ENCODE peak calls at places on chromosome 22, in five cellular contexts. Z, I, J, Y and O are unnamed samples. For H3K9me3, the result is how much of the 10 kb centered on the place peaks cover.

GRCh38 chr22:50697667-50698506 is 25.3 kb downstream of the SHANK3 start:
- DNase-seq in I (no peak), Z (no peak), J (no peak), Y (no peak), O (no peak)

GRCh38 chr22:27501191-27501936 is 300.2 kb downstream of the MN1 start:
- DNase-seq in Y (no peak), I (no peak), J (no peak), Z (no peak), O (no peak)

GRCh38 chr22:19596680-19597398 is 72.6 kb upstream of the CLDN5 start:
- DNase-seq in Y (no peak), J (no peak), Z (no peak), I (no peak), O (no peak)

GRCh38 chr22:35346596-35347220 is 34.2 kb upstream of the HMOX1 start:
- DNase-seq in Y (no peak), J (no peak), I (no peak), Z (no peak), O (no peak)

GRCh38 chr22:45915151-45915550 is 61.8 kb downstream of the WNT7B start:
- DNase-seq in I (no peak), J (no peak), Z (no peak), Y (no peak), O (no peak)

GRCh38 chr22:45421349-45422057 is 8.0 kb downstream of the RIBC2 start:
- DNase-seq in Z (no peak), I (no peak), Y (no peak), J (no peak), O (no peak)

GRCh38 chr22:18063311-18063710 is 14.5 kb upstream of the PEX26 start:
- DNase-seq in Y (no peak), I (no peak), J (no peak), Z (no peak), O (no peak)

GRCh38 chr22:25172153-25172552 is 27.5 kb upstream of the CRYBB3 start:
- DNase-seq in Y (peak), J (no peak), Z (no peak), I (no peak), O (no peak)

GRCh38 chr22:46076651-46077339 is 73.5 kb upstream of the PPARA start:
- DNase-seq in J (peak), Y (no peak), Z (no peak), I (peak), O (no peak)

GRCh38 chr22:50010676-50011446 is 1.7 kb downstream of the IL17REL start:
- DNase-seq in Y (no peak), I (no peak), J (no peak), Z (no peak), O (peak)

GRCh38 chr22:20267441-20268288 is 453 bp downstream of the RTN4R start:
- DNase-seq in Y (no peak), Z (no peak), J (no peak), I (no peak), O (no peak)

GRCh38 chr22:46064966-46065666 is 85.2 kb upstream of the PPARA start:
- DNase-seq in Y (no peak), J (peak), Z (no peak), I (no peak), O (no peak)

GRCh38 chr22:28670691-28671261 is 8.9 kb downstream of the TTC28 start:
- DNase-seq in I (peak), Y (no peak), Z (no peak), J (no peak), O (no peak)

GRCh38 chr22:44870021-44870420 is 117.6 kb downstream of the ARHGAP8 start:
- DNase-seq in Y (no peak), Z (no peak), I (peak), J (no peak), O (no peak)

GRCh38 chr22:49330421-49331222 is 497.1 kb downstream of the BRD1 start:
- DNase-seq in Z (no peak), Y (no peak), I (no peak), J (no peak), O (no peak)

GRCh38 chr22:45318558-45319318 is 9.0 kb downstream of the FAM118A start:
- DNase-seq in J (no peak), I (peak), Z (no peak), Y (no peak), O (peak)

GRCh38 chr22:29306830-29307657 is 594 bp downstream of the GAS2L1 start:
- DNase-seq in Z (peak), I (peak), J (peak), Y (no peak), O (no peak)

GRCh38 chr22:17717708-17718107 is 56.6 kb downstream of the BID start:
- DNase-seq in Y (no peak), J (no peak), Z (no peak), I (peak), O (no peak)

GRCh38 chr22:40628354-40629042 is 8.0 kb downstream of the MRTFA start:
- DNase-seq in Y (no peak), Z (no peak), J (peak), I (peak), O (no peak)

GRCh38 chr22:27687984-27688545 is 113.5 kb downstream of the MN1 start:
- DNase-seq in Z (no peak), J (no peak), Y (no peak), I (no peak), O (no peak)

GRCh38 chr22:17774206-17774927 is at the start of gene BID:
- DNase-seq in Z (peak), J (no peak), I (peak), Y (peak), O (peak)

GRCh38 chr22:35477911-35478582 is 62.6 kb upstream of the RASD2 start:
- DNase-seq in I (peak), Z (peak), Y (no peak), J (no peak), O (no peak)

GRCh38 chr22:19607198-19608113 is 83.2 kb upstream of the CLDN5 start:
- DNase-seq in Z (peak), Y (peak), J (no peak), I (peak), O (no peak)

GRCh38 chr22:49856343-49856742 is 2.7 kb downstream of the ZBED4 start:
- DNase-seq in I (no peak), Y (no peak), J (peak), Z (no peak), O (no peak)

GRCh38 chr22:37431366-37431765 is 4.1 kb upstream of the ELFN2 start:
- DNase-seq in J (no peak), Z (no peak), Y (no peak), I (peak), O (no peak)

GRCh38 chr22:35023692-35024363 is 42.1 kb upstream of the ISX start:
- DNase-seq in Y (peak), Z (peak), J (peak), I (no peak), O (peak)

GRCh38 chr22:21826204-21826603 is 41.2 kb downstream of the MAPK1 start:
- DNase-seq in Z (no peak), J (no peak), I (no peak), Y (no peak), O (no peak)

GRCh38 chr22:48944756-48945620 is 882.7 kb downstream of the BRD1 start:
- DNase-seq in I (no peak), J (peak), Z (peak), Y (no peak), O (no peak)

GRCh38 chr22:19853879-19854777 is 546 bp downstream of the GNB1L start:
- DNase-seq in J (peak), Y (no peak), Z (no peak), I (no peak), O (no peak)

GRCh38 chr22:19448076-19448607 is 631 bp upstream of the C22orf39 start:
- DNase-seq in J (no peak), Y (no peak), I (peak), Z (peak), O (no peak)

GRCh38 chr22:40030757-40031092 is 36.0 kb downstream of the FAM83F start:
- DNase-seq in J (no peak), Z (no peak), Y (no peak), I (no peak), O (no peak)

GRCh38 chr22:18966748-18967147 is 30.7 kb upstream of the PRODH start:
- DNase-seq in J (peak), I (no peak), Y (no peak), Z (no peak), O (no peak)

GRCh38 chr22:47279337-47279736 is 516.9 kb downstream of the TBC1D22A start:
- DNase-seq in Y (no peak), I (no peak), Z (no peak), J (no peak), O (no peak)
- H3K9me3 ChIP-seq in Y (under half), I (under half), Z (under half), J (under half), O (under half)

GRCh38 chr22:42763965-42764480 is 43.4 kb upstream of the A4GALT start:
- DNase-seq in J (no peak), Z (no peak), I (no peak), Y (no peak), O (no peak)
- H3K9me3 ChIP-seq in J (under half), Z (under half), I (under half), Y (under half), O (under half)

GRCh38 chr22:22999473-22999872 is 70.8 kb upstream of the GNAZ start:
- DNase-seq in I (no peak), Z (no peak), Y (no peak), J (no peak), O (no peak)
- H3K9me3 ChIP-seq in I (under half), Z (under half), Y (under half), J (under half), O (under half)

GRCh38 chr22:47710135-47710534 is 947.7 kb downstream of the TBC1D22A start:
- DNase-seq in I (no peak), Y (no peak), Z (no peak), J (no peak), O (no peak)
- H3K9me3 ChIP-seq in I (under half), Y (under half), Z (under half), J (under half), O (under half)

GRCh38 chr22:47277511-47277910 is 515.1 kb downstream of the TBC1D22A start:
- DNase-seq in J (no peak), I (no peak), Z (no peak), Y (no peak), O (no peak)
- H3K9me3 ChIP-seq in J (under half), I (under half), Z (under half), Y (under half), O (under half)

DNA sequence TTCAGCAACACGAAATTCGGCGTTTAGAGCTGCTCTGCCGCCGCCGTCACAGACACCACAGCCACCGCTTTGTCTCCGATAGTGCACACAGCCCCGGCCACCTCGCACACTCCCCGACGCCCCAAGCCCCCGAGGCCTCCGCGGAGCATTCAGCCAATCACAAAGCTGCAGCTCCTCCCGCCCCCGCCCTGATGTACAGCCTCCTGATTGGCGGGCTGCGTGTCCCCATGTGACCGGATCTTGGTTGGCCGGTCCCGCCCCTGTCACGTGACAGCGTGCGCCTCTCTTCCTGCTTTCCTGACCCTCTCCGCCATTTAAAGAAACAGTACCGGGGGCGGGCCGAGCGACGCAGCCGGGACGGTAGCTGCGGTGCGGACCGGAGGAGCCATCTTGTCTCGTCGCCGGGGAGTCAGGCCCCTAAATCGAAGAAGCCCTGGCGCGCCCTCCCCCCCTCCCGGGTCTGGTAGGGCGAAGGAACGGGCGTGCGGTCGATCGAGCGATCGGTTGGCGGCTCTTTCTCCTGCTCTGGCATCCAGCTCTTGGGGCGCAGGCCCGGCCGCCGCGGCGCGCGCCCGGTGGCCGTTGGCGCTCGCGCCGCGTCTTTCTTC is at the start of gene TUG1:
- DNase-seq in I (peak), Y (peak), Z (peak), J (peak), O (peak)
- H3K9me3 ChIP-seq in I (under half), Y (half or more), Z (half or more), J (under half), O (under half)